ENCODE peak calls at places on chromosome 20, in four cellular contexts. One of them, this sample, is unnamed. For H3K27me3, the result is how much of the 10 kb centered on the place peaks cover.

GRCh38 chr20:51563141-51563596 is 20.6 kb upstream of the NFATC2 start:
- DNase-seq in cardiac muscle cell: no peak
- DNase-seq in CD8-positive, alpha-beta T cell: no peak
- DNase-seq in pancreas: peak
- DNase-seq in this sample: no peak

GRCh38 chr20:6034134-6034969 is 19.5 kb downstream of the LRRN4 start:
- DNase-seq in cardiac muscle cell: peak
- DNase-seq in CD8-positive, alpha-beta T cell: no peak
- DNase-seq in pancreas: no peak
- DNase-seq in this sample: no peak

GRCh38 chr20:36860339-36860738 is 15.6 kb upstream of the TLDC2 start:
- DNase-seq in cardiac muscle cell: no peak
- DNase-seq in CD8-positive, alpha-beta T cell: no peak
- DNase-seq in pancreas: no peak
- DNase-seq in this sample: no peak

GRCh38 chr20:10985536-10985935 is 311.7 kb upstream of the JAG1 start:
- DNase-seq in cardiac muscle cell: peak
- DNase-seq in CD8-positive, alpha-beta T cell: no peak
- DNase-seq in pancreas: no peak
- DNase-seq in this sample: no peak

GRCh38 chr20:47773381-47773786 is 11.9 kb downstream of the SULF2 start:
- DNase-seq in cardiac muscle cell: no peak
- DNase-seq in CD8-positive, alpha-beta T cell: no peak
- DNase-seq in pancreas: no peak
- DNase-seq in this sample: no peak

GRCh38 chr20:41616228-41616627 is 1.9 kb downstream of the CHD6 start:
- DNase-seq in cardiac muscle cell: peak
- DNase-seq in CD8-positive, alpha-beta T cell: no peak
- DNase-seq in pancreas: no peak
- DNase-seq in this sample: no peak

GRCh38 chr20:22984611-22985010 is 50.5 kb upstream of the SSTR4 start:
- DNase-seq in cardiac muscle cell: no peak
- DNase-seq in CD8-positive, alpha-beta T cell: no peak
- DNase-seq in pancreas: no peak
- DNase-seq in this sample: no peak

GRCh38 chr20:7765221-7765620 is 175.0 kb downstream of the HAO1 start:
- DNase-seq in cardiac muscle cell: no peak
- DNase-seq in CD8-positive, alpha-beta T cell: no peak
- DNase-seq in pancreas: no peak
- DNase-seq in this sample: no peak

GRCh38 chr20:33732166-33732970 is 572 bp downstream of the ZNF341 start:
- DNase-seq in cardiac muscle cell: no peak
- DNase-seq in CD8-positive, alpha-beta T cell: peak
- DNase-seq in pancreas: peak
- DNase-seq in this sample: peak

GRCh38 chr20:10713161-10713560 is 39.4 kb upstream of the JAG1 start:
- DNase-seq in cardiac muscle cell: no peak
- DNase-seq in CD8-positive, alpha-beta T cell: no peak
- DNase-seq in pancreas: no peak
- DNase-seq in this sample: no peak

GRCh38 chr20:52476074-52476751 is 284.6 kb upstream of the ZFP64 start:
- DNase-seq in cardiac muscle cell: no peak
- DNase-seq in CD8-positive, alpha-beta T cell: no peak
- DNase-seq in pancreas: no peak
- DNase-seq in this sample: no peak

GRCh38 chr20:16846011-16846410 is 97.9 kb downstream of the OTOR start:
- DNase-seq in cardiac muscle cell: no peak
- DNase-seq in CD8-positive, alpha-beta T cell: no peak
- DNase-seq in pancreas: no peak
- DNase-seq in this sample: no peak

GRCh38 chr20:60823001-60823649 is 428.9 kb upstream of the CDH4 start:
- DNase-seq in cardiac muscle cell: no peak
- DNase-seq in CD8-positive, alpha-beta T cell: no peak
- DNase-seq in pancreas: no peak
- DNase-seq in this sample: no peak

GRCh38 chr20:37773260-37773825 is 79.5 kb downstream of the CTNNBL1 start:
- DNase-seq in cardiac muscle cell: no peak
- DNase-seq in CD8-positive, alpha-beta T cell: no peak
- DNase-seq in pancreas: no peak
- DNase-seq in this sample: no peak

GRCh38 chr20:47392721-47393073 is 36.2 kb upstream of the ZMYND8 start:
- DNase-seq in cardiac muscle cell: no peak
- DNase-seq in CD8-positive, alpha-beta T cell: no peak
- DNase-seq in pancreas: no peak
- DNase-seq in this sample: no peak

GRCh38 chr20:41889125-41889870 is 271.1 kb upstream of the CHD6 start:
- DNase-seq in cardiac muscle cell: peak
- DNase-seq in CD8-positive, alpha-beta T cell: no peak
- DNase-seq in pancreas: no peak
- DNase-seq in this sample: no peak

GRCh38 chr20:41631826-41632225 is 13.6 kb upstream of the CHD6 start:
- DNase-seq in cardiac muscle cell: peak
- DNase-seq in CD8-positive, alpha-beta T cell: no peak
- DNase-seq in pancreas: no peak
- DNase-seq in this sample: no peak

GRCh38 chr20:61459266-61459665 is 207.2 kb downstream of the CDH4 start:
- DNase-seq in cardiac muscle cell: no peak
- DNase-seq in CD8-positive, alpha-beta T cell: no peak
- DNase-seq in pancreas: no peak
- DNase-seq in this sample: no peak

GRCh38 chr20:62025832-62026563 is 39.7 kb downstream of the TAF4 start:
- DNase-seq in cardiac muscle cell: peak
- DNase-seq in CD8-positive, alpha-beta T cell: no peak
- DNase-seq in pancreas: no peak
- DNase-seq in this sample: peak

GRCh38 chr20:36173451-36173933 is 19.0 kb downstream of the EPB41L1 start:
- DNase-seq in cardiac muscle cell: peak
- DNase-seq in CD8-positive, alpha-beta T cell: no peak
- DNase-seq in pancreas: no peak
- DNase-seq in this sample: peak

GRCh38 chr20:19742974-19743649 is 14.9 kb upstream of the RIN2 start:
- DNase-seq in cardiac muscle cell: no peak
- DNase-seq in CD8-positive, alpha-beta T cell: no peak
- DNase-seq in pancreas: no peak
- DNase-seq in this sample: no peak

GRCh38 chr20:56163806-56164205 is 84.7 kb upstream of the MC3R start:
- DNase-seq in cardiac muscle cell: no peak
- DNase-seq in CD8-positive, alpha-beta T cell: no peak
- DNase-seq in pancreas: no peak
- DNase-seq in this sample: no peak

GRCh38 chr20:13089950-13090469 is 81.2 kb downstream of the SPTLC3 start:
- DNase-seq in cardiac muscle cell: no peak
- DNase-seq in CD8-positive, alpha-beta T cell: no peak
- DNase-seq in pancreas: no peak
- DNase-seq in this sample: no peak

GRCh38 chr20:4167261-4168004 is 152.1 kb upstream of the RNF24 start:
- DNase-seq in cardiac muscle cell: peak
- DNase-seq in CD8-positive, alpha-beta T cell: no peak
- DNase-seq in pancreas: peak
- DNase-seq in this sample: no peak

GRCh38 chr20:35240083-35240913 is 13.8 kb downstream of the MMP24 start:
- DNase-seq in cardiac muscle cell: no peak
- DNase-seq in CD8-positive, alpha-beta T cell: no peak
- DNase-seq in pancreas: no peak
- DNase-seq in this sample: no peak

GRCh38 chr20:57561356-57562279 is 708 bp downstream of the PCK1 start:
- DNase-seq in cardiac muscle cell: no peak
- DNase-seq in CD8-positive, alpha-beta T cell: no peak
- DNase-seq in pancreas: no peak
- DNase-seq in this sample: no peak
- H3K27ac ChIP-seq in cardiac muscle cell: no peak
- H3K27ac ChIP-seq in CD8-positive, alpha-beta T cell: no peak
- H3K27ac ChIP-seq in pancreas: no peak
- H3K27ac ChIP-seq in this sample: no peak

DNA sequence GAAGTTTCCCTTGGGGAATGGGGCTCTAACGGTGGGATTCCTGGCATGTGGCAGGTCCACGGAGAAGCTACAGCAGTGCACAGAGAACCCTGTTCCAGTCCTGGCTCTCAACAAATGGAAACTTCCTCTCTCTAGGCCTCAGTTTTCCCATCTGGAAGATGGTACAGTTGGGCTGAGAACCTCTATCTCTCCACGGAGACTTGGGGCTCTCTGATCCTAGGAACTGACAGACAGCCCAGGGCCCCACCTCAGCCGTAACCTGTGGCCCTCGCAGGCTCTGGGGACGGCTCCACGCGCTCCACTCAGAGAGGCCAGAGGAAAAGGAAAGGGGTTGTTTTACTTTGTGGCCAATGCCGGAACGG is 4.5 kb downstream of the NOL4L start:
- DNase-seq in cardiac muscle cell: no peak
- DNase-seq in CD8-positive, alpha-beta T cell: no peak
- DNase-seq in pancreas: no peak
- DNase-seq in this sample: no peak
- H3K27me3 ChIP-seq in cardiac muscle cell: under half
- H3K27me3 ChIP-seq in CD8-positive, alpha-beta T cell: under half
- H3K27me3 ChIP-seq in pancreas: under half
- H3K27me3 ChIP-seq in this sample: under half

GRCh38 chr20:31595654-31596411 is 9.3 kb upstream of the ID1 start:
- DNase-seq in cardiac muscle cell: peak
- DNase-seq in CD8-positive, alpha-beta T cell: no peak
- DNase-seq in pancreas: no peak
- DNase-seq in this sample: no peak
- H3K27ac ChIP-seq in cardiac muscle cell: peak
- H3K27ac ChIP-seq in CD8-positive, alpha-beta T cell: no peak
- H3K27ac ChIP-seq in pancreas: no peak
- H3K27ac ChIP-seq in this sample: no peak

DNA sequence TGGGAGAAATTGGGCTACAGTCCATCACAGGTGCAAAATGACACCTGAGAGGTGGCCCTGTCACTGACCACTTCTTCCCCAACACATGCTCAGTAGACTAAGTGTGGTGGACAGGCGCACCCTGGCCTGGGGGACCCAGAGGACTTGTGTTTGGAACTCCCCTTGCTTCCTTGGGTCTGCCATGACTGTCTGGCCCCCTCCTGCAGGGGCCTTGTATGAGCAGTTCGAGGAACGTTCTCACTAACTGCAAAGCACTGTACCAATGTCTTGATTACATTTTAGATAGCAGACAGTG is 4.0 kb upstream of the PCK1 start:
- DNase-seq in cardiac muscle cell: no peak
- DNase-seq in CD8-positive, alpha-beta T cell: no peak
- DNase-seq in pancreas: no peak
- DNase-seq in this sample: no peak
- H3K27me3 ChIP-seq in cardiac muscle cell: under half
- H3K27me3 ChIP-seq in CD8-positive, alpha-beta T cell: under half
- H3K27me3 ChIP-seq in pancreas: under half
- H3K27me3 ChIP-seq in this sample: under half

GRCh38 chr20:45919536-45919933 is 7.6 kb upstream of the PLTP start:
- DNase-seq in cardiac muscle cell: peak
- DNase-seq in CD8-positive, alpha-beta T cell: no peak
- DNase-seq in pancreas: no peak
- DNase-seq in this sample: no peak

GRCh38 chr20:45919951-45920794 is 8.2 kb upstream of the PLTP start:
- DNase-seq in cardiac muscle cell: peak
- DNase-seq in CD8-positive, alpha-beta T cell: no peak
- DNase-seq in pancreas: no peak
- DNase-seq in this sample: no peak

GRCh38 chr20:45917790-45918141 is 5.8 kb upstream of the PLTP start:
- DNase-seq in cardiac muscle cell: peak
- DNase-seq in CD8-positive, alpha-beta T cell: no peak
- DNase-seq in pancreas: no peak
- DNase-seq in this sample: no peak

GRCh38 chr20:45918182-45918737 is 6.3 kb upstream of the PLTP start:
- DNase-seq in cardiac muscle cell: peak
- DNase-seq in CD8-positive, alpha-beta T cell: no peak
- DNase-seq in pancreas: no peak
- DNase-seq in this sample: no peak

GRCh38 chr20:45918779-45919535 is 7.0 kb upstream of the PLTP start:
- DNase-seq in cardiac muscle cell: peak
- DNase-seq in CD8-positive, alpha-beta T cell: no peak
- DNase-seq in pancreas: no peak
- DNase-seq in this sample: no peak
- H3K27ac ChIP-seq in cardiac muscle cell: no peak
- H3K27ac ChIP-seq in CD8-positive, alpha-beta T cell: no peak
- H3K27ac ChIP-seq in pancreas: no peak
- H3K27ac ChIP-seq in this sample: no peak

GRCh38 chr20:2037296-2037914 is 43.5 kb upstream of the PDYN start:
- DNase-seq in cardiac muscle cell: no peak
- DNase-seq in CD8-positive, alpha-beta T cell: no peak
- DNase-seq in pancreas: no peak
- DNase-seq in this sample: no peak
- H3K27me3 ChIP-seq in cardiac muscle cell: half or more
- H3K27me3 ChIP-seq in CD8-positive, alpha-beta T cell: under half
- H3K27me3 ChIP-seq in pancreas: under half
- H3K27me3 ChIP-seq in this sample: under half

This sample was measured in CD4-positive, CD25-positive, alpha-beta regulatory T cell.